ENCODE peak calls at places on chromosomes 16 and 17, in seven cellular contexts. B is NB4, W is stomach, M is dorsolateral prefrontal cortex, H is GM20000, L is H9, U is HFFc6. V is an unnamed sample.

GRCh38 chr17:75340636-75341035 is 51.4 kb upstream of the SLC25A19 start:
- DNase-seq in W (no peak), B (no peak), U (no peak), M (no peak), L (no peak), H (no peak), V (no peak)

GRCh38 chr16:20799599-20799998 is 6.7 kb downstream of the ERI2 start:
- DNase-seq in U (peak; percentile 32), W (no peak), B (peak; percentile 23), M (no peak), H (no peak), L (no peak), V (peak; percentile 65)

GRCh38 chr16:31108035-31108793 is at the start of gene BCKDK:
- DNase-seq in M (peak; percentile 77), B (peak; percentile 88), L (peak; percentile 80), U (peak; percentile 54), H (peak; percentile 96), W (peak; percentile 73), V (peak; percentile 61)

GRCh38 chr17:80063815-80064585 is 27.6 kb downstream of the CCDC40 start:
- DNase-seq in L (no peak), W (peak; percentile 68), U (peak; percentile 50), B (peak; percentile 85), H (no peak), M (peak; percentile 19), V (peak; percentile 76)

GRCh38 chr17:38469875-38470274 is 41.6 kb downstream of the ARHGAP23 start:
- DNase-seq in L (no peak), U (peak; percentile 68), B (no peak), M (peak; percentile 79), H (no peak), W (no peak), V (peak; percentile 69)

GRCh38 chr17:55463600-55463999 is 42.0 kb upstream of the MMD start:
- DNase-seq in U (no peak), M (no peak), B (no peak), W (no peak), L (no peak), H (peak; percentile 44), V (no peak)

GRCh38 chr16:58614860-58615259 is 14.8 kb downstream of the CNOT1 start:
- DNase-seq in L (no peak), H (no peak), W (no peak), B (no peak), U (no peak), M (no peak), V (no peak)

GRCh38 chr16:85417156-85417860 is 195.8 kb upstream of the GSE1 start:
- DNase-seq in H (no peak), W (no peak), M (no peak), U (no peak), L (no peak), B (no peak), V (no peak)

GRCh38 chr16:54176376-54176901 is 110.1 kb downstream of the IRX3 start:
- DNase-seq in M (no peak), U (no peak), L (peak; percentile 76), B (peak; percentile 70), H (no peak), W (peak; percentile 53), V (peak; percentile 25)

GRCh38 chr17:39736319-39737165 is 1.2 kb upstream of the GRB7 start:
- DNase-seq in W (no peak), M (no peak), B (no peak), U (peak; percentile 17), H (no peak), L (no peak), V (no peak)

GRCh38 chr17:72121164-72122001 is 563 bp downstream of the SOX9 start:
- DNase-seq in L (peak; percentile 73), B (no peak), M (peak; percentile 41), H (peak; percentile 53), U (peak; percentile 26), W (peak; percentile 50), V (peak; percentile 70)

GRCh38 chr17:4147751-4148310 is 4.8 kb downstream of the CYB5D2 start:
- DNase-seq in L (no peak), B (no peak), H (no peak), M (no peak), U (no peak), W (no peak), V (no peak)

GRCh38 chr16:28293589-28293935 is 1.2 kb downstream of the SBK1 start:
- DNase-seq in B (no peak), U (no peak), L (no peak), W (no peak), H (no peak), M (no peak), V (no peak)

DNA sequence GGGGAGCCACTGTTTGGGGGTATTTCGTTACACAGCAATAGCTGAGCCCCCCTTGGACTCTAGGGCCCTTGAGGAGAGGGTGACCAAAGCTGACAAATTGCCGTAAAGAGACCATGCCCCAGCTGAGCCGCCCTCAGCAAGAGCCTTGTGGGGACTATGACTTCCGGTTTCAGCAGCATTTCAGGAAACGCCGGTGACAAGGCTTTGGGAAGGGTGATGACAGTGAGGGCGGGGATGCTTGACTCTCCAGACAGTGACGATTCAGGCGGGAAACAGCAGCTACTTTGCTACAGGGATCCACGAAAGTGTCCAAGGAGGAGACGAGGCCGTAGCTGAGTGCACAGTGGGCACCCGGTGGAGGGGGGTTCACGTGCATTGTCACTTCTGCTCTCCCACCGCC is 360.8 kb downstream of the C16orf95 start:
- DNase-seq in B (peak; percentile 79), H (no peak), W (no peak), U (no peak), L (no peak), M (no peak), V (no peak)
- TF ChIP-seq CTCF in B (no peak), H (no peak), W (no peak), U (no peak), L (no peak), M (no peak), V (no peak)

DNA sequence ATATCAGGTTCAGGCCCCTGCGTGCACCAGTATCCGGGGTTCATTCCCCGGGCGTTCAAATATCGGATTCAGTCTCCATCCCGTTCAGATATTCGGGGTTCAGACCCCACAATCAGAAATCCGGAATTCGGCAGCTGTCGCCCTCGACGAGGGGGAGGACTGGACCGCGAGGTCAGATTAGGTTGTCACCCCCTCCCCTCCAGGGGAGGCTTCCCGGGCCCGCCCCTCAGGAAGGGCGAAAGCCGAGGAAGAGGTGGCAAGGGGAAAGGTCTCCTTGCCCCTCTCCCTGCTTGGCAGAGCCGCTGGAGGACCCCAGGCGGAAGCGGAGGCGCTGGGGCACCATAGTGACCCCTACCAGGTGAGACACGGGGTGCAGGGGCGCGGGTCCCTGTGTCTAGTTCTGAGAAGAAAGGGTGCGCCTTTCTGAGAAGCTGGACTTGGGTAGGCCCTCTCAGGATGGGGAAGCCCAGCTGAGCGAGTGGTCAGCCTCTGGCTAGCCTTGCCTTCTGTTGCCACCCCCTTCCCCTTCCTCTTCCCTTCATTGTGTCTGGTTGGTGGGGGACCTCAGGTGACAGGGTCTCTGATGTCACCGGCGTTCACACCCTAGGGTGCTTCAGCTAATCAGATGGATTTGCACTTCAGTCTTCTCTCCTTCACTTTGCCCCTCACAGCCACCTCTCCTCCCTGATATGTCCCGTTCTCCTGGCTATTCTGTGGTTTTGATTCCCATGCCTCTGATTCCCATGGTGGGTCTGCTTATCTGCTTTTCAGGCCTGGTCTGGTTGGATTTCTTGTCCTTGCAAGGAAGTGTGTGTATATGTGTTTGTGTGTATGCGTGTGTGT is 844 bp downstream of the TAOK2 start:
- DNase-seq in M (peak; percentile 16), L (no peak), B (peak; percentile 49), W (no peak), U (no peak), H (peak; percentile 54), V (peak; percentile 33)
- TF ChIP-seq CTCF in M (no peak), L (no peak), B (no peak), W (no peak), U (no peak), H (no peak), V (no peak)

GRCh38 chr17:27602721-27603445 is 28.1 kb upstream of the LGALS9 start:
- DNase-seq in L (peak; percentile 93), B (peak; percentile 82), M (peak; percentile 74), W (peak; percentile 86), U (peak; percentile 58), H (peak; percentile 92), V (peak; percentile 81)
- TF ChIP-seq CTCF in L (peak; percentile 94), B (peak; percentile 97), M (peak; percentile 94), W (peak; percentile 86), U (peak; percentile 98), H (peak; percentile 97), V (peak; percentile 98)

GRCh38 chr16:46690281-46691178 is 1.1 kb downstream of the ORC6 start:
- DNase-seq in L (no peak), H (no peak), W (no peak), B (peak; percentile 25), U (no peak), M (no peak), V (peak; percentile 67)
- TF ChIP-seq CTCF in L (no peak), H (no peak), W (no peak), B (no peak), U (peak; percentile 39), M (no peak), V (no peak)

GRCh38 chr16:87637357-87637756 is 35.0 kb downstream of the JPH3 start:
- DNase-seq in M (no peak), U (no peak), H (no peak), W (no peak), B (no peak), L (no peak), V (no peak)

GRCh38 chr16:87636050-87636684 is 33.9 kb downstream of the JPH3 start:
- DNase-seq in U (peak; percentile 77), H (peak; percentile 89), W (peak; percentile 80), B (peak; percentile 98), L (peak; percentile 84), M (peak; percentile 76), V (peak; percentile 72)

GRCh38 chr16:87634411-87634810 is 32.1 kb downstream of the JPH3 start:
- DNase-seq in W (no peak), B (no peak), H (no peak), U (no peak), L (no peak), M (no peak), V (no peak)

GRCh38 chr16:87636741-87637140 is 34.4 kb downstream of the JPH3 start:
- DNase-seq in U (no peak), M (no peak), W (no peak), H (no peak), B (no peak), L (no peak), V (no peak)

DNA sequence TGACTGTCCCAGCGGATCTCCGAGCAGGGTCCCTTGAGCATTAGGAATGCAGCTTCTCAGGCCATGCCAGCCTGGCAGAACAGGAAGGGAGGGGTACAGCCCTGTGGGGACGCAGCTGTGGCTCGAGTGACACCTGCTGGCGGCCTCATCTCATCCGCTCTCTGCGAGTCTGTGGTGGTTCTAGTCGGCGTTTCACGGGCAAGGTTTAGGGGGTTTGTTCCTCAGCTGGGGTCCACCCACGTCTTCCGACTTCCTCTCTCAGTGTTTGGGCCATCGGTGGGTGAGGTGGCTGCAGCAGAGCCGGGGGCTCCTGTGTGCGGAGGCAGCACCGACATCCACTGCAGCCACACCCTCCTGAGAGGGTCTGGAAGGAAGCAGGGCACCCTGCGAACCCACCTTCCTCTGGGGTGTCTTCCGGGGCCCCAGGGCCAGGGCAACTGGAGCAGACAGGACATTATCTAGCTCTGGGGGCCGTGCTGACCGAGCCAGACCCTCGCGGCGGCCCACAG is 33.3 kb downstream of the JPH3 start:
- DNase-seq in W (peak; percentile 59), B (peak; percentile 89), L (peak; percentile 66), H (peak; percentile 84), M (peak; percentile 71), U (peak; percentile 5), V (peak; percentile 36)
- TF ChIP-seq CTCF in W (peak; percentile 19), B (peak; percentile 91), L (peak; percentile 76), H (peak; percentile 78), M (peak; percentile 66), U (peak; percentile 77), V (peak; percentile 70)

GRCh38 chr16:11395949-11396240 is 50.6 kb downstream of the RMI2 start:
- DNase-seq in H (no peak), M (no peak), B (no peak), W (no peak), L (no peak), U (no peak), V (no peak)
- TF ChIP-seq CTCF in H (no peak), M (no peak), B (no peak), W (no peak), L (no peak), U (no peak), V (no peak)

GRCh38 chr16:81204794-81205680 is 33.5 kb upstream of the BCO1 start:
- DNase-seq in B (peak; percentile 61), U (peak; percentile 35), L (no peak), W (peak; percentile 48), H (peak; percentile 67), M (no peak), V (peak; percentile 83)
- TF ChIP-seq CTCF in B (peak; percentile 95), U (peak; percentile 88), L (peak; percentile 73), W (peak; percentile 37), H (peak; percentile 54), M (peak; percentile 78), V (peak; percentile 89)